ENCODE peak calls at places on chromosomes 1 and 21, in ten cellular contexts. E is adipocyte; U is uterus; O is effector memory CD4-positive, alpha-beta T cell; A is fibroblast of lung; B is Peyer's patch; T is H1; Z is right lobe of liver; V is CD8-positive, alpha-beta T cell; C is PC-3. D is an unnamed sample.

GRCh38 chr1:182620924-182621585 is 16.9 kb upstream of the RGS16 start:
- DNase-seq in Z (no peak), V (no peak), A (no peak), E (no peak), T (no peak), U (no peak), C (no peak), B (no peak), O (no peak), D (no peak)

GRCh38 chr1:232123775-232124659 is 497.4 kb downstream of the DISC1 start:
- DNase-seq in E (peak; percentile 35), V (no peak), T (no peak), U (no peak), Z (no peak), B (no peak), C (peak; percentile 12), A (peak; percentile 45), O (no peak), D (no peak)

GRCh38 chr21:39114871-39115658 is 68.2 kb downstream of the PSMG1 start:
- DNase-seq in V (no peak), Z (no peak), O (no peak), B (no peak), T (no peak), C (peak; percentile 66), U (no peak), A (peak; percentile 80), E (peak; percentile 65), D (no peak)

GRCh38 chr1:23483327-23484252 is at the start of gene ASAP3:
- DNase-seq in A (peak; percentile 75), C (peak; percentile 29), V (no peak), O (no peak), Z (peak; percentile 69), U (peak; percentile 72), T (peak; percentile 77), E (peak; percentile 63), B (no peak), D (no peak)

GRCh38 chr1:119253366-119253765 is 112.9 kb upstream of the WARS2 start:
- DNase-seq in V (no peak), A (no peak), B (no peak), O (no peak), Z (no peak), T (no peak), C (peak; percentile 78), U (no peak), E (peak; percentile 33), D (no peak)

GRCh38 chr1:223261914-223262313 is 102.1 kb downstream of the SUSD4 start:
- DNase-seq in Z (no peak), C (no peak), A (no peak), O (no peak), V (no peak), B (no peak), U (no peak), E (no peak), T (no peak), D (no peak)

GRCh38 chr1:9827558-9828185 is 3.9 kb upstream of the CLSTN1 start:
- DNase-seq in O (no peak), T (peak; percentile 58), B (no peak), U (no peak), A (no peak), V (no peak), Z (no peak), E (no peak), C (no peak), D (no peak)

GRCh38 chr1:206041640-206042039 is 11.3 kb upstream of the RHEX start:
- DNase-seq in O (no peak), T (peak; percentile 55), Z (no peak), U (no peak), V (no peak), C (no peak), A (no peak), B (peak; percentile 86), E (no peak), D (no peak)

GRCh38 chr1:165345502-165345901 is 11.0 kb downstream of the LMX1A start:
- DNase-seq in A (no peak), O (no peak), C (no peak), E (no peak), U (no peak), V (no peak), T (no peak), Z (no peak), B (no peak), D (no peak)

GRCh38 chr1:165342588-165342987 is 13.9 kb downstream of the LMX1A start:
- DNase-seq in O (no peak), Z (no peak), T (no peak), C (no peak), B (no peak), E (no peak), A (no peak), V (no peak), U (no peak), D (no peak)

GRCh38 chr1:165344198-165344597 is 12.3 kb downstream of the LMX1A start:
- DNase-seq in O (no peak), V (no peak), C (no peak), T (no peak), U (no peak), A (no peak), E (no peak), Z (no peak), B (no peak), D (no peak)

GRCh38 chr1:165344736-165345135 is 11.8 kb downstream of the LMX1A start:
- DNase-seq in E (no peak), T (no peak), A (no peak), B (no peak), V (no peak), O (no peak), C (no peak), Z (no peak), U (no peak), D (no peak)
- H3K27me3 ChIP-seq in E (peaks cover 45% of the 10 kb centered on the region), T (peaks cover 2% of the 10 kb centered on the region), A (no peaks in the 10 kb centered on the region), B (no peaks in the 10 kb centered on the region), V (no peaks in the 10 kb centered on the region), O (peaks cover 11% of the 10 kb centered on the region), C (peaks cover 84% of the 10 kb centered on the region), Z (no peaks in the 10 kb centered on the region), U (no peaks in the 10 kb centered on the region), D (no peaks in the 10 kb centered on the region)

DNA sequence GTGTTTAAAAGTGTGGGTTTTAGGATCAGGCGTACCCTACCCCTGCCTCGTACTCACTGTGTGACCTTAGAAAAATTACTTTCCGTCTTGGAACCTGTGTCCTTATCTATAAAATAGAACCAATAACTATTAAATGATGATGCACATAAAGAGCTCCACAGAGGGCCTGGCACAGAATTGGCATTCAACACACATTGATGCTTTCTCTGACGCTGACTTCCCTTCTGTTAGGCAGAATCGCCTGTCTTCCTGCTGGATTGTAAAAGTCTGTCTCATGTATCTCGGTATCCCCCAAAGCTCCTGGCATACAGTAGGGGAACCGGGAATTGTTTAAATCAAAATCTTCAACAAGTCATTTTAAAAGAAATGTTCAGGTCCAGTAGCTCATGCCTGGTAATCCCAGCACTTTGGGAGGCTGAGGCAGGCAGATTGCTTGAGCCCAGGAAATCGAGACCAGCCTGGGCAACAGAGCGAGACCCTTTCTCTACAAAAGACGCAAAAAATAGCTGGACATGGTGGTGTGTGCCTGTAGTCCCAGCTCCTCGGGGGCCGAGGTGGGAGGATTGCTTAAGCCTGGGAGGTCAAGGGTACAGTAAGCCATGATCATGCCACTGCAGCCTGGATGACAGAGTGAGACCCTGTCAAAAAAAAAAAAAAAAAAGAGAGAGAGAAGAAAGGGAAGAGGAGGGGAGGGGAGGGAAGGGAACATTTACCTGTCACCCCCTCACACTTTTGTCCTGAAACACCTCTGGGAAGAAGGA is 41.3 kb upstream of the FHAD1 start:
- DNase-seq in C (no peak), T (no peak), E (no peak), U (no peak), Z (no peak), V (no peak), B (no peak), A (no peak), O (no peak), D (no peak)
- H3K4me1 ChIP-seq in C (peaks cover 36% of the 10 kb centered on the region), T (peaks cover 23% of the 10 kb centered on the region), E (peaks cover 8% of the 10 kb centered on the region), U (no peaks in the 10 kb centered on the region), Z (peaks cover 17% of the 10 kb centered on the region), V (no peaks in the 10 kb centered on the region), B (no peaks in the 10 kb centered on the region), A (peaks cover 10% of the 10 kb centered on the region), O (no peaks in the 10 kb centered on the region), D (no peaks in the 10 kb centered on the region)

DNA sequence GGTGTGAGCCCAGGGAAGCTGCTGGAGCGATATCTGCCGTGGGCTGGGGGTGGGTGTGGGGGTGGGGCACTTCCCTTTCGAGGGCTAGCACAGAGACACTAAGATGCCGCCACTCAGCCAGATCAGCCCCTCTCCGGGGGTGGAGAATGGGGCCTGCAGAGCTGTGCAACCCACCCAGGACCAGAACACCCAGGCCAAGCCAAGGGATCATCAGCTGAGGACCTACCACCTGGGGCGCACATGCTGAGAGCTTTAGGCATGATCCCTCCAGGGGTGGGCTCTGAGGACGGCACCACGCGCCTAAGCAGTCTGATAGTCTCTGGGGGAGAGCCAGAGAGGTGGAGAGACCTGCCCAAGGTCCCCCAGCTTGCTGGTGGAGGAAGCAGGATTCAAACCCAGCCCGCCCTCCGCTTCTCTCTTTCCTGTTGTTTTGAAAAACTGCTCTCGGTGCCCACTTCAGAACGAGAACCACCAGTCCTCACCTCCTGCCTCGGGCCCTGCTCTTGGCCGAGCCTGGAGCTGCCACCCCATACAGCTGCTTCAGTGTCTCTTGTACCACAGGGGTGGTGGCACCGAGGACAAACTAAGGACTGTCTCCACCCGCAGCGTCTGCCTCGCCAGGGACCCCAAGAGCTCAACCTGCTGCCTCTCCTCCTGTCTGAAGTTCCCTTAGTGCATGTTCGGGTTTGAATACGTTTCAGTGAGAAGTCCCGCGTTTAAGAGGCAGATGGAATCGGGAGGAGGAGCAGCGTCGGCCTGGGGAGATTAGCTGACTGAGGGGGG is 39.7 kb upstream of the RUNX3 start:
- DNase-seq in T (peak; percentile 59), A (no peak), C (no peak), O (no peak), B (no peak), E (no peak), Z (no peak), U (no peak), V (peak; percentile 64), D (no peak)
- H3K27me3 ChIP-seq in T (no peaks in the 10 kb centered on the region), A (no peaks in the 10 kb centered on the region), C (no peaks in the 10 kb centered on the region), O (no peaks in the 10 kb centered on the region), B (no peaks in the 10 kb centered on the region), E (peaks cover 12% of the 10 kb centered on the region), Z (no peaks in the 10 kb centered on the region), U (no peaks in the 10 kb centered on the region), V (no peaks in the 10 kb centered on the region), D (no peaks in the 10 kb centered on the region)

GRCh38 chr1:94049791-94050190 is 71.2 kb downstream of the ABCA4 start:
- DNase-seq in O (no peak), Z (no peak), U (no peak), T (no peak), A (no peak), E (no peak), C (no peak), B (no peak), V (no peak), D (no peak)

GRCh38 chr1:94050263-94050662 is 70.7 kb downstream of the ABCA4 start:
- DNase-seq in T (no peak), Z (no peak), E (peak; percentile 52), B (no peak), V (no peak), C (peak; percentile 82), U (no peak), A (peak; percentile 72), O (no peak), D (no peak)

GRCh38 chr1:94048413-94049164 is 72.4 kb downstream of the ABCA4 start:
- DNase-seq in V (no peak), T (no peak), B (no peak), A (peak; percentile 52), Z (no peak), C (no peak), O (no peak), E (no peak), U (no peak), D (no peak)

GRCh38 chr1:94047914-94048313 is 73.0 kb downstream of the ABCA4 start:
- DNase-seq in A (no peak), T (no peak), E (no peak), C (no peak), B (no peak), Z (no peak), V (no peak), U (no peak), O (no peak), D (no peak)

DNA sequence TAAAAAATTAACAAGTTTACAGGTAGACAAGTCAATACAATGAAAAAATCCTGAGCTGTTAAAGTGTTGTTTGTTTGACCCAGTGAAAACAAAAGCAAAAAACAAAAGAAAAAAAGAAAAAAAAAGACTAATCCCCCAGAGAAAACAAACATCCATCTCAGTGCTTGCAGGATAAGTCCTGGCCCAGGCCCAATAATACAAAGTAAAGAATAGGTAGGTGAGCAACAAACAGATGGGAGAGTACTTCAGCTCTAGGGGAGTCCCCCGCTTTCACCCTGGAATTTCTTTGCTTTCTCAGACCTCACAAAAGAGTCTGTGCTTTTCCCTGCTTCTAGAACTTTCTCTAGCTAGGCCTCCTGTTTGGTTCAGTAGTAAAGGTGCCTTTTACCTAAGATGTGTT is 70.3 kb downstream of the ABCA4 start:
- DNase-seq in U (no peak), A (no peak), O (no peak), C (peak; percentile 57), Z (no peak), E (no peak), V (no peak), T (no peak), B (no peak), D (no peak)
- H3K4me1 ChIP-seq in U (no peaks in the 10 kb centered on the region), A (no peaks in the 10 kb centered on the region), O (no peaks in the 10 kb centered on the region), C (peaks cover 42% of the 10 kb centered on the region), Z (peaks cover 3% of the 10 kb centered on the region), E (peaks cover 44% of the 10 kb centered on the region), V (no peaks in the 10 kb centered on the region), T (peaks cover 16% of the 10 kb centered on the region), B (no peaks in the 10 kb centered on the region), D (no peaks in the 10 kb centered on the region)

D was measured in CD4-positive, alpha-beta memory T cell.